ENCODE peak calls at places on chromosome 13, in six cellular contexts. L is T follicular helper cell; N is HS-5; Q is effector CD4-positive, alpha-beta T cell; K is stimulated activated CD4-positive, alpha-beta T cell treated with anti-CD3 and anti-CD28 coated beads, TNF-alpha, amount 100 ng/mL, for 48 hours; X is Ammon's horn. D is an unnamed sample.

GRCh38 chr13:38538412-38538811 is 148.5 kb upstream of the FREM2 start:
- DNase-seq in L (no peak), N (no peak), Q (no peak), K (no peak), X (no peak), D (no peak)

GRCh38 chr13:72448082-72448481 is 279.3 kb downstream of the MZT1 start:
- DNase-seq in L (no peak), N (no peak), Q (no peak), K (no peak), X (no peak), D (no peak)

GRCh38 chr13:60753641-60754040 is 356.6 kb downstream of the TDRD3 start:
- DNase-seq in L (no peak), N (no peak), Q (no peak), K (no peak), X (no peak), D (no peak)

GRCh38 chr13:70203661-70204229 is 95.5 kb upstream of the KLHL1 start:
- DNase-seq in L (no peak), N (no peak), Q (no peak), K (no peak), X (no peak), D (no peak)

GRCh38 chr13:37295046-37295445 is 189.6 kb upstream of the CSNK1A1L start:
- DNase-seq in L (no peak), N (no peak), Q (no peak), K (no peak), X (no peak), D (no peak)

GRCh38 chr13:99261040-99261439 is 2.9 kb upstream of the GPR18 start:
- DNase-seq in L (no peak), N (no peak), Q (no peak), K (no peak), X (no peak), D (no peak)

GRCh38 chr13:31725841-31726240 is 13.5 kb upstream of the RXFP2 start:
- DNase-seq in L (no peak), N (no peak), Q (no peak), K (no peak), X (no peak), D (no peak)

GRCh38 chr13:30107536-30108136 is 199.7 kb downstream of the KATNAL1 start:
- DNase-seq in L (no peak), N (peak; percentile 46), Q (no peak), K (no peak), X (no peak), D (peak; percentile 56)

GRCh38 chr13:98349731-98350305 is 172.7 kb upstream of the RNF113B start:
- DNase-seq in L (no peak), N (no peak), Q (no peak), K (no peak), X (no peak), D (no peak)

D was measured in epithelial cell of prostate.